ENCODE peak calls at places on chromosomes 12 and 14, in seven cellular contexts. B is fibroblast of lung, S is brain microvascular endothelial cell, D is NCI-H510A treated with DMSO at 0.1 percent for 48 hours, A is amniotic stem cell, T is mucosa of gallbladder, I is memory B cell. E is an unnamed sample.

GRCh38 chr12:47886471-47887240 is 18.1 kb downstream of the VDR start:
- DNase-seq in A (no peak), B (peak; percentile 31), D (no peak), T (no peak), I (no peak), S (no peak), E (no peak)

GRCh38 chr12:103505371-103506236 is 9.8 kb upstream of the C12orf42 start:
- DNase-seq in D (no peak), A (no peak), I (no peak), B (no peak), T (no peak), S (no peak), E (no peak)

GRCh38 chr14:104297313-104297704 is 158.9 kb downstream of the KIF26A start:
- DNase-seq in S (no peak), T (no peak), B (no peak), D (no peak), A (no peak), I (no peak), E (no peak)

GRCh38 chr14:102605026-102605425 is 12.6 kb downstream of the RCOR1 start:
- DNase-seq in B (no peak), I (no peak), A (no peak), D (no peak), T (no peak), S (no peak), E (no peak)

GRCh38 chr12:64968989-64969819 is 144.8 kb downstream of the TBC1D30 start:
- DNase-seq in T (no peak), A (no peak), D (no peak), I (no peak), S (peak; percentile 20), B (peak; percentile 51), E (peak; percentile 67)

GRCh38 chr12:49296034-49296835 is 1.3 kb downstream of the PRPH start:
- DNase-seq in T (no peak), I (peak; percentile 68), B (no peak), S (no peak), D (peak; percentile 52), A (no peak), E (no peak)

GRCh38 chr14:74591394-74591793 is 20.6 kb downstream of the LTBP2 start:
- DNase-seq in S (no peak), B (no peak), D (no peak), I (no peak), A (no peak), T (no peak), E (no peak)

GRCh38 chr12:127060310-127060847 is 1206.6 kb upstream of the TMEM132C start:
- DNase-seq in A (no peak), D (peak; percentile 94), S (no peak), B (no peak), I (no peak), T (no peak), E (no peak)

GRCh38 chr14:64878775-64879634 is 702 bp downstream of the SPTB start:
- DNase-seq in A (no peak), D (peak; percentile 50), I (peak; percentile 17), B (no peak), T (no peak), S (no peak), E (no peak)

GRCh38 chr14:97277711-97278110 is 480.5 kb downstream of the VRK1 start:
- DNase-seq in B (no peak), S (no peak), A (no peak), D (no peak), I (no peak), T (no peak), E (no peak)

GRCh38 chr14:103130017-103130764 is 6.9 kb downstream of the TNFAIP2 start:
- DNase-seq in S (no peak), B (no peak), I (no peak), D (no peak), T (no peak), A (no peak), E (no peak)

GRCh38 chr14:22811752-22812151 is 3.5 kb downstream of the SLC7A7 start:
- DNase-seq in A (no peak), B (no peak), T (no peak), I (no peak), S (no peak), D (no peak), E (no peak)

E was measured in SW 1271.